ENCODE peak calls at places on chromosomes 6 and 20, in seven cellular contexts. A is upper lobe of right lung; I is spleen; B is stimulated activated CD4-positive, alpha-beta T cell treated with anti-CD3 and anti-CD28 coated beads, Interleukin-15, amount 100 ng/mL, for 1 hour; K is CD8-positive, alpha-beta T cell; N is GOT3; F is NCI-H1417 treated with DMSO at 0.1 percent for 48 hours. L is an unnamed sample.

GRCh38 chr6:154402081-154402780 is 45.6 kb upstream of the IPCEF1 start:
- DNase-seq in A (no peak), I (no peak), B (no peak), K (no peak), N (no peak), F (no peak), L (no peak)

GRCh38 chr6:82738773-82739172 is 326.9 kb downstream of the UBE3D start:
- DNase-seq in A (no peak), I (no peak), B (no peak), K (no peak), N (no peak), F (no peak), L (no peak)

GRCh38 chr20:40868568-40869223 is 159.9 kb upstream of the TOP1 start:
- DNase-seq in A (no peak), I (no peak), B (no peak), K (no peak), N (peak), F (no peak), L (no peak)

GRCh38 chr6:66336171-66336570 is 629.1 kb upstream of the EYS start:
- DNase-seq in A (no peak), I (no peak), B (no peak), K (no peak), N (no peak), F (no peak), L (no peak)

GRCh38 chr6:138538390-138539031 is 39.2 kb upstream of the NHSL1 start:
- DNase-seq in A (no peak), I (no peak), B (no peak), K (no peak), N (no peak), F (no peak), L (no peak)

GRCh38 chr20:35831029-35831428 is 59.2 kb downstream of the PHF20 start:
- DNase-seq in A (no peak), I (no peak), B (no peak), K (no peak), N (no peak), F (no peak), L (no peak)

GRCh38 chr6:143283887-143284640 is 166.4 kb downstream of the ADAT2 start:
- DNase-seq in A (no peak), I (no peak), B (no peak), K (no peak), N (no peak), F (no peak), L (no peak)

GRCh38 chr6:142952614-142953013 is 7.6 kb upstream of the HIVEP2 start:
- DNase-seq in A (no peak), I (peak), B (no peak), K (peak), N (no peak), F (no peak), L (no peak)

GRCh38 chr20:49276895-49277785 is 717 bp downstream of the ZNFX1 start:
- DNase-seq in A (peak), I (peak), B (peak), K (peak), N (no peak), F (no peak), L (no peak)